ENCODE peak calls at places on chromosomes 7 and 10, in five cellular contexts. C, K, Z, G and W are unnamed samples.
A peak's percentile ranks its signal among the peaks of the same experiment; 100 is the strongest.

GRCh38 chr7:1804310-1804709 is 134.2 kb downstream of the ELFN1 start:
- DNase-seq in C (no peak), K (no peak), Z (no peak), G (no peak), W (no peak)

GRCh38 chr10:101136007-101136707 is 5.1 kb downstream of the TLX1 start:
- DNase-seq in C (peak; percentile 76), K (no peak), Z (no peak), G (no peak), W (no peak)

GRCh38 chr7:43502941-43503340 is 80.0 kb upstream of the STK17A start:
- DNase-seq in C (no peak), K (no peak), Z (no peak), G (no peak), W (no peak)

GRCh38 chr7:18906901-18907300 is 210.5 kb downstream of the TWIST1 start:
- DNase-seq in C (no peak), K (no peak), Z (no peak), G (no peak), W (no peak)

GRCh38 chr7:81845628-81846259 is 75.9 kb upstream of the HGF start:
- DNase-seq in C (no peak), K (no peak), Z (peak; percentile 93), G (no peak), W (no peak)

GRCh38 chr10:23399701-23400144 is 39.2 kb upstream of the OTUD1 start:
- DNase-seq in C (no peak), K (no peak), Z (no peak), G (no peak), W (no peak)

GRCh38 chr7:2688409-2689342 is 674 bp downstream of the AMZ1 start:
- DNase-seq in C (no peak), K (no peak), Z (no peak), G (no peak), W (no peak)

GRCh38 chr10:77392236-77392721 is 245.3 kb downstream of the KCNMA1 start:
- DNase-seq in C (no peak), K (no peak), Z (no peak), G (no peak), W (no peak)

GRCh38 chr7:7792089-7792488 is 73.7 kb upstream of the RPA3 start:
- DNase-seq in C (no peak), K (no peak), Z (no peak), G (no peak), W (no peak)

GRCh38 chr7:110604885-110605284 is 486.0 kb upstream of the LRRN3 start:
- DNase-seq in C (no peak), K (no peak), Z (peak; percentile 71), G (no peak), W (no peak)

GRCh38 chr7:16571941-16572340 is 45.3 kb downstream of the LRRC72 start:
- DNase-seq in C (no peak), K (no peak), Z (no peak), G (no peak), W (no peak)

GRCh38 chr10:47447209-47447608 is 36.7 kb downstream of the ANXA8 start:
- DNase-seq in C (no peak), K (no peak), Z (no peak), G (no peak), W (no peak)

GRCh38 chr7:31443457-31443856 is 70.4 kb upstream of the ITPRID1 start:
- DNase-seq in C (no peak), K (no peak), Z (peak; percentile 61), G (no peak), W (no peak)

GRCh38 chr10:132353456-132354355 is 21.7 kb downstream of the LRRC27 start:
- DNase-seq in C (no peak), K (no peak), Z (no peak), G (no peak), W (no peak)

GRCh38 chr10:48454302-48455054 is 148.0 kb downstream of the MAPK8 start:
- DNase-seq in C (no peak), K (no peak), Z (no peak), G (no peak), W (no peak)

GRCh38 chr7:34622182-34622581 is 35.8 kb upstream of the NPSR1 start:
- DNase-seq in C (no peak), K (no peak), Z (no peak), G (no peak), W (no peak)

GRCh38 chr7:157671358-157672255 is 334.8 kb downstream of the DNAJB6 start:
- DNase-seq in C (no peak), K (no peak), Z (no peak), G (no peak), W (no peak)

GRCh38 chr10:72335394-72336258 is 19.1 kb downstream of the DNAJB12 start:
- DNase-seq in C (peak; percentile 49), K (peak; percentile 54), Z (no peak), G (no peak), W (no peak)

GRCh38 chr7:130912086-130912909 is 178.3 kb upstream of the KLF14 start:
- DNase-seq in C (no peak), K (no peak), Z (no peak), G (no peak), W (no peak)

GRCh38 chr10:96614515-96614914 is 27.7 kb upstream of the TM9SF3 start:
- DNase-seq in C (no peak), K (no peak), Z (peak; percentile 67), G (no peak), W (no peak)

GRCh38 chr7:45324683-45325237 is 167.2 kb downstream of the RAMP3 start:
- DNase-seq in C (no peak), K (no peak), Z (peak; percentile 24), G (no peak), W (no peak)

GRCh38 chr7:23237000-23237399 is 9.6 kb upstream of the GPNMB start:
- DNase-seq in C (no peak), K (no peak), Z (no peak), G (no peak), W (no peak)

GRCh38 chr10:9260690-9261089 is 1206.2 kb downstream of the GATA3 start:
- DNase-seq in C (no peak), K (no peak), Z (no peak), G (no peak), W (no peak)

GRCh38 chr7:38950309-38950708 is 27.4 kb upstream of the POU6F2 start:
- DNase-seq in C (no peak), K (no peak), Z (no peak), G (no peak), W (no peak)

GRCh38 chr10:92799591-92799990 is 48.7 kb upstream of the EXOC6 start:
- DNase-seq in C (no peak), K (no peak), Z (no peak), G (no peak), W (no peak)

GRCh38 chr10:112379635-112380296 is 5.8 kb downstream of the ACSL5 start:
- DNase-seq in C (no peak), K (no peak), Z (no peak), G (no peak), W (no peak)

GRCh38 chr7:46993396-46993795 is 588.5 kb downstream of the TNS3 start:
- DNase-seq in C (no peak), K (no peak), Z (no peak), G (no peak), W (no peak)

GRCh38 chr10:48412933-48413332 is 106.5 kb downstream of the MAPK8 start:
- DNase-seq in C (no peak), K (no peak), Z (no peak), G (no peak), W (no peak)

GRCh38 chr7:55018361-55019328 is at the start of gene EGFR:
- DNase-seq in C (peak; percentile 75), K (no peak), Z (no peak), G (peak; percentile 29), W (peak; percentile 68)